ENCODE peak calls at places on chromosomes 5 and 9, in four cellular contexts. One of them, this sample, is unnamed. For H3K4me1, the result is how much of the 10 kb centered on the place peaks cover.

GRCh38 chr9:101457003-101457402 is 21.4 kb upstream of the ALDOB start:
- DNase-seq in MM.1S: no peak
- DNase-seq in SK-N-SH: no peak
- DNase-seq in neuronal stem cell: no peak
- DNase-seq in this sample: no peak

GRCh38 chr9:34522971-34523797 is at the start of gene ENHO:
- DNase-seq in MM.1S: peak
- DNase-seq in neuronal stem cell: peak
- DNase-seq in SK-N-SH: peak
- DNase-seq in this sample: peak

GRCh38 chr9:132857031-132857430 is 21.1 kb downstream of the AK8 start:
- DNase-seq in neuronal stem cell: no peak
- DNase-seq in SK-N-SH: no peak
- DNase-seq in MM.1S: no peak
- DNase-seq in this sample: no peak

GRCh38 chr9:8858250-8859161 is 1058.9 kb upstream of the DMAC1 start:
- DNase-seq in SK-N-SH: peak
- DNase-seq in neuronal stem cell: no peak
- DNase-seq in MM.1S: no peak
- DNase-seq in this sample: no peak

GRCh38 chr5:129945031-129945430 is 40.8 kb downstream of the CHSY3 start:
- DNase-seq in neuronal stem cell: no peak
- DNase-seq in MM.1S: no peak
- DNase-seq in SK-N-SH: no peak
- DNase-seq in this sample: no peak

GRCh38 chr9:134211811-134212460 is 47.6 kb upstream of the RNU6ATAC start:
- DNase-seq in MM.1S: no peak
- DNase-seq in SK-N-SH: peak
- DNase-seq in neuronal stem cell: no peak
- DNase-seq in this sample: no peak

GRCh38 chr5:135761746-135762145 is 72.7 kb upstream of the SLC25A48 start:
- DNase-seq in MM.1S: no peak
- DNase-seq in SK-N-SH: no peak
- DNase-seq in neuronal stem cell: no peak
- DNase-seq in this sample: no peak

GRCh38 chr5:79990205-79990597 is 861 bp downstream of the MTX3 start:
- DNase-seq in SK-N-SH: no peak
- DNase-seq in neuronal stem cell: no peak
- DNase-seq in MM.1S: peak
- DNase-seq in this sample: no peak

GRCh38 chr9:110602281-110602680 is 22.7 kb upstream of the SVEP1 start:
- DNase-seq in MM.1S: no peak
- DNase-seq in neuronal stem cell: no peak
- DNase-seq in SK-N-SH: no peak
- DNase-seq in this sample: no peak

GRCh38 chr5:181259974-181260719 is 796 bp downstream of the TRIM52 start:
- DNase-seq in SK-N-SH: peak
- DNase-seq in MM.1S: no peak
- DNase-seq in neuronal stem cell: no peak
- DNase-seq in this sample: no peak

GRCh38 chr9:122822958-122823357 is 5.4 kb downstream of the PDCL start:
- DNase-seq in SK-N-SH: no peak
- DNase-seq in neuronal stem cell: no peak
- DNase-seq in MM.1S: no peak
- DNase-seq in this sample: no peak

GRCh38 chr5:1772634-1773033 is 27.0 kb downstream of the MRPL36 start:
- DNase-seq in SK-N-SH: peak
- DNase-seq in neuronal stem cell: no peak
- DNase-seq in MM.1S: no peak
- DNase-seq in this sample: no peak

GRCh38 chr5:154740957-154741356 is 14.2 kb upstream of the LARP1 start:
- DNase-seq in SK-N-SH: peak
- DNase-seq in neuronal stem cell: no peak
- DNase-seq in MM.1S: no peak
- DNase-seq in this sample: no peak

GRCh38 chr9:25396828-25397227 is 281.4 kb downstream of the TUSC1 start:
- DNase-seq in neuronal stem cell: no peak
- DNase-seq in MM.1S: no peak
- DNase-seq in SK-N-SH: no peak
- DNase-seq in this sample: no peak

GRCh38 chr5:83844320-83845068 is 123.8 kb upstream of the HAPLN1 start:
- DNase-seq in SK-N-SH: no peak
- DNase-seq in neuronal stem cell: no peak
- DNase-seq in MM.1S: peak
- DNase-seq in this sample: peak

GRCh38 chr9:2299156-2299842 is 284.2 kb downstream of the SMARCA2 start:
- DNase-seq in MM.1S: no peak
- DNase-seq in SK-N-SH: no peak
- DNase-seq in neuronal stem cell: no peak
- DNase-seq in this sample: no peak

GRCh38 chr9:76394896-76395244 is 644 bp upstream of the RFK start:
- DNase-seq in SK-N-SH: peak
- DNase-seq in neuronal stem cell: no peak
- DNase-seq in MM.1S: peak
- DNase-seq in this sample: peak

GRCh38 chr9:85147046-85147640 is 477.6 kb downstream of the NTRK2 start:
- DNase-seq in MM.1S: no peak
- DNase-seq in neuronal stem cell: no peak
- DNase-seq in SK-N-SH: no peak
- DNase-seq in this sample: no peak
- H3K9ac ChIP-seq in MM.1S: no peak
- H3K9ac ChIP-seq in neuronal stem cell: no peak
- H3K9ac ChIP-seq in SK-N-SH: no peak
- H3K9ac ChIP-seq in this sample: no peak

GRCh38 chr5:177309351-177310191 is 2.1 kb downstream of the MXD3 start:
- DNase-seq in SK-N-SH: peak
- DNase-seq in neuronal stem cell: peak
- DNase-seq in MM.1S: peak
- DNase-seq in this sample: peak

GRCh38 chr5:177311723-177312648 is at the start of gene MXD3:
- DNase-seq in SK-N-SH: peak
- DNase-seq in neuronal stem cell: peak
- DNase-seq in MM.1S: peak
- DNase-seq in this sample: peak

GRCh38 chr5:177311361-177311722 is 356 bp downstream of the MXD3 start:
- DNase-seq in SK-N-SH: peak
- DNase-seq in neuronal stem cell: no peak
- DNase-seq in MM.1S: no peak
- DNase-seq in this sample: no peak

GRCh38 chr5:177310332-177310731 is 1.4 kb downstream of the MXD3 start:
- DNase-seq in SK-N-SH: no peak
- DNase-seq in MM.1S: no peak
- DNase-seq in neuronal stem cell: no peak
- DNase-seq in this sample: no peak

DNA sequence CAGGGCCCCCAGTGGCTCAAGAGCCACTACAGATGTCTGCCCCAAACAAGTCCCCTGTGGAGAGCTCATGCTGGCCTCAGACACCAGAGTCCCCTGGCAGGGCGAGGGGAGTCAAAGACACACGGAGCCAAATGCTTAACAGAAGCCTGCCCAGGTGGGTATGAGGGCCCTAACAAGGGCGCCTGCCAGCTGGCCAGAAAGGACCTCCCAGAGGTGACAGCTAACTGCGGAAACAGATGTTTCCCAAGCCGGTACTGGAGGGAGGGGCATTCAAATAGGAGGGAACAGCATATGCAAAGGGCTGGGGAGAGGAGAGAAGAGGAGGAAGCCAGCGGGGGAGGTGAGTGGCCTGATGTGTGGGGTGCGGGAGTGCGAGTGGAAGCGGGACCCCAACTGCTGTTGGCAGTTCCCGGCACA is 933 bp downstream of the MXD3 start:
- DNase-seq in SK-N-SH: no peak
- DNase-seq in MM.1S: peak
- DNase-seq in neuronal stem cell: no peak
- DNase-seq in this sample: peak
- H3K4me1 ChIP-seq in SK-N-SH: under half
- H3K4me1 ChIP-seq in MM.1S: under half
- H3K4me1 ChIP-seq in neuronal stem cell: under half
- H3K4me1 ChIP-seq in this sample: half or more

DNA sequence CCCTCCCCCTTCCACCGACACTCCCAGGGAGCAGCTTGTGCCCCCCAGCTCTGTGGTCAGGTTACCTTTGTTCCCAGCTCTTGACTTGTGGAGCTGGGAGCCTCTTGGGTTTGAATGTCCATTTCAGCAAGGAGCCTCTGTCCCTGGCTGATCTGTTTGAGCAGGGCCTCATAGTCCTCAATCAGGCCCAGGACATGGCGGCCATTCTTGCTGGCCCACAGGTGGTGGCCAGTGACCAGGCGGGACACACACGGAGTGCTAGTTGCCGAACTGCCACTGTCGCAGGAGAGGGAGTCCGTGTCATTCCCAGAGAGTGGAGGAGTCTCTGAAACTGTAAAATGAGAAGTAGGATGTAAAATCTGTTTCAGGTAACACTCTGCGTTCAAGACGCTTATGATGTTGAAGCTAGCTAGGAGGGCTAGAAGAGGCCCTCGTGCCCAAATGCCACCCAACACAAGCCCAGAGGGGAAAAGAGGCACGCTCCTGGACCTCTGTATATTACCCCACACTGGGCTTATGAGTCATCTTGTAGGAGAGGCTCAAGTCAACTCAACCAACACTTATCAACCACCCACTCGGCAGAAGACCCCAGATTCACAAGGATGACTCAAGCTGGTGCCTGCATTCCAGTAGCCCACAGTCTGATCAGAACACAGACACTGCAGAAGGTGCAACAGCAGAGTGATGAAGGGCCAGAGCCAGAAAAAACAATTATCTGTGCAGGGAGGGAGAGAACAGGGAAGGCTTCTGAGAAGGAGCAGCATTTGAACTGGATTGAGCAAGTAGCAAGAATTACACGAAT is 177.0 kb downstream of the CDK5RAP2 start:
- DNase-seq in MM.1S: no peak
- DNase-seq in neuronal stem cell: no peak
- DNase-seq in SK-N-SH: no peak
- DNase-seq in this sample: no peak
- H3K9ac ChIP-seq in MM.1S: no peak
- H3K9ac ChIP-seq in neuronal stem cell: no peak
- H3K9ac ChIP-seq in SK-N-SH: no peak
- H3K9ac ChIP-seq in this sample: no peak

GRCh38 chr5:132770476-132771159 is 6.4 kb downstream of the SEPTIN8 start:
- DNase-seq in neuronal stem cell: no peak
- DNase-seq in SK-N-SH: no peak
- DNase-seq in MM.1S: no peak
- DNase-seq in this sample: no peak
- H3K4me1 ChIP-seq in neuronal stem cell: under half
- H3K4me1 ChIP-seq in SK-N-SH: under half
- H3K4me1 ChIP-seq in MM.1S: under half
- H3K4me1 ChIP-seq in this sample: under half

GRCh38 chr9:77980622-77981021 is 51.0 kb downstream of the GNAQ start:
- DNase-seq in MM.1S: no peak
- DNase-seq in SK-N-SH: no peak
- DNase-seq in neuronal stem cell: no peak
- DNase-seq in this sample: no peak
- H3K9ac ChIP-seq in MM.1S: no peak
- H3K9ac ChIP-seq in SK-N-SH: no peak
- H3K9ac ChIP-seq in neuronal stem cell: no peak
- H3K9ac ChIP-seq in this sample: no peak

GRCh38 chr5:107208867-107209266 is 461.9 kb downstream of the EFNA5 start:
- DNase-seq in neuronal stem cell: no peak
- DNase-seq in SK-N-SH: no peak
- DNase-seq in MM.1S: no peak
- DNase-seq in this sample: no peak
- H3K4me1 ChIP-seq in neuronal stem cell: under half
- H3K4me1 ChIP-seq in SK-N-SH: under half
- H3K4me1 ChIP-seq in MM.1S: under half
- H3K4me1 ChIP-seq in this sample: under half

DNA sequence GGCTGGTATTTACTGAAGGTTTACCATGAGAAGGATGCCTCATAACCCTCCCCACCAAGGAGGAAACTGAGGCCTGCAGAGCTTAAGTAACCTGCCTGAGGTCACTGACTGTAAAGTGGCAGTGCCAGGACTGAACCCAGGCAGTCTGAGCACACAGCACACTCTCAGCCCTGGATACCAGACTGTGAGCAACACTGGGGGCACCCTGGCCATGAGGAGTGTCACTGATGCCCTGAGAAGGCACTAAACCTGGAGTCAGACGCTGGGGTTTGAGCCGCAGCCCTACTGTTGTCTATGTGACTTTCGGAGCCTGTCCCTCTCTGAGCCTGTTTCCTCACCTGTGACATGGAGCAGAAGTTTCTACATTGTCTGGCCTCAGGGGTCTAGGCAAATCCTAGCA is 36.2 kb downstream of the B4GALT1 start:
- DNase-seq in neuronal stem cell: no peak
- DNase-seq in SK-N-SH: no peak
- DNase-seq in MM.1S: no peak
- DNase-seq in this sample: no peak
- H3K9ac ChIP-seq in neuronal stem cell: no peak
- H3K9ac ChIP-seq in SK-N-SH: no peak
- H3K9ac ChIP-seq in MM.1S: no peak
- H3K9ac ChIP-seq in this sample: no peak

This sample was measured in DND-41.